ENCODE peak calls at places on chromosomes 2 and 18, in nine cellular contexts. E is A549, P is H1, A is stomach, V is heart left ventricle, J is tibial nerve, L is transverse colon, F is sigmoid colon, M is lower leg skin. O is an unnamed sample.

GRCh38 chr2:9004338-9005204 is 1.1 kb upstream of the MBOAT2 start:
- DNase-seq in F (no peak), M (no peak), J (no peak), V (no peak), P (no peak), A (no peak), E (peak), L (no peak), O (no peak)

GRCh38 chr2:69163109-69163508 is 150.1 kb downstream of the ANTXR1 start:
- DNase-seq in P (no peak), L (no peak), V (no peak), E (peak), J (no peak), A (no peak), F (no peak), M (peak), O (no peak)

GRCh38 chr18:51448949-51449348 is 251.5 kb upstream of the MEX3C start:
- DNase-seq in E (no peak), M (no peak), V (no peak), A (no peak), P (no peak), L (no peak), J (no peak), F (no peak), O (no peak)

GRCh38 chr2:157875720-157876065 is 437 bp downstream of the ACVR1 start:
- DNase-seq in P (no peak), A (peak), V (no peak), E (peak), J (peak), L (peak), M (peak), F (peak), O (peak)

GRCh38 chr18:63237911-63238710 is 81.5 kb downstream of the BCL2 start:
- DNase-seq in A (no peak), E (peak), L (peak), V (peak), F (no peak), P (no peak), J (no peak), M (no peak), O (no peak)

GRCh38 chr2:164984428-164984827 is 29.1 kb upstream of the SLC38A11 start:
- DNase-seq in L (no peak), P (no peak), E (no peak), F (no peak), V (no peak), J (no peak), M (no peak), A (no peak), O (no peak)

GRCh38 chr2:170090229-170090628 is 87.7 kb upstream of the MYO3B start:
- DNase-seq in A (no peak), V (no peak), J (no peak), E (no peak), F (no peak), P (no peak), M (no peak), L (no peak), O (no peak)

GRCh38 chr2:235813398-235813797 is 319.6 kb downstream of the AGAP1 start:
- DNase-seq in M (no peak), J (no peak), A (no peak), E (no peak), P (no peak), F (no peak), L (no peak), V (no peak), O (no peak)

GRCh38 chr2:127422631-127423475 is 4.6 kb downstream of the PROC start:
- DNase-seq in P (peak), M (peak), J (no peak), A (peak), F (peak), E (no peak), V (no peak), L (peak), O (peak)

GRCh38 chr2:12636837-12637581 is 79.7 kb upstream of the TRIB2 start:
- DNase-seq in A (no peak), V (no peak), J (no peak), M (no peak), P (no peak), L (no peak), E (no peak), F (no peak), O (no peak)

GRCh38 chr2:135829420-135829983 is 7.5 kb downstream of the LCT start:
- DNase-seq in L (no peak), P (no peak), M (no peak), J (no peak), V (no peak), A (no peak), E (no peak), F (no peak), O (no peak)

GRCh38 chr2:26994975-26995374 is 24.5 kb downstream of the MAPRE3 start:
- DNase-seq in L (no peak), J (no peak), P (no peak), E (no peak), A (no peak), V (no peak), F (no peak), M (no peak), O (no peak)

GRCh38 chr2:240713071-240713927 is 21.6 kb downstream of the AQP12A start:
- DNase-seq in P (no peak), A (no peak), F (no peak), J (no peak), L (no peak), V (no peak), M (no peak), E (no peak), O (peak)

GRCh38 chr2:128797092-128797491 is 478.4 kb upstream of the HS6ST1 start:
- DNase-seq in V (peak), E (no peak), L (no peak), P (no peak), M (no peak), J (no peak), A (peak), F (peak), O (no peak)

GRCh38 chr18:63267990-63268721 is 51.4 kb downstream of the BCL2 start:
- DNase-seq in A (no peak), L (no peak), V (no peak), J (no peak), E (no peak), M (no peak), P (no peak), F (no peak), O (no peak)

GRCh38 chr2:28626891-28627421 is 124.7 kb upstream of the PPP1CB start:
- DNase-seq in J (no peak), E (no peak), L (peak), V (no peak), M (peak), A (no peak), F (peak), P (no peak), O (peak)

GRCh38 chr18:73118121-73118816 is 250.5 kb upstream of the NETO1 start:
- DNase-seq in E (no peak), A (no peak), J (no peak), M (no peak), L (no peak), P (no peak), F (no peak), V (no peak), O (no peak)

GRCh38 chr2:127074936-127075335 is 32.0 kb downstream of the BIN1 start:
- DNase-seq in L (no peak), F (no peak), M (no peak), P (no peak), V (no peak), E (no peak), A (no peak), J (no peak), O (no peak)

GRCh38 chr18:35504996-35505395 is 7.2 kb upstream of the INO80C start:
- DNase-seq in P (no peak), F (no peak), M (no peak), V (no peak), E (no peak), L (no peak), A (no peak), J (no peak), O (no peak)
- H3K4me3 ChIP-seq in P (no peak), F (no peak), M (no peak), V (no peak), E (no peak), L (no peak), A (no peak), J (no peak), O (no peak)

GRCh38 chr2:217742837-217743236 is 260.0 kb downstream of the TNS1 start:
- DNase-seq in L (no peak), V (peak), M (no peak), A (no peak), J (no peak), E (no peak), P (peak), F (no peak), O (no peak)
- TF ChIP-seq POLR2A in L (no peak), V (no peak), M (no peak), A (no peak), J (no peak), E (no peak), P (no peak), F (no peak), O (no peak)

GRCh38 chr2:102620367-102620766 is 1.0 kb downstream of the SLC9A2 start:
- DNase-seq in F (no peak), M (no peak), J (no peak), E (no peak), V (no peak), P (no peak), A (peak), L (peak), O (no peak)

GRCh38 chr2:102622646-102623045 is 3.3 kb downstream of the SLC9A2 start:
- DNase-seq in A (no peak), F (no peak), P (no peak), V (no peak), M (no peak), E (no peak), J (no peak), L (no peak), O (no peak)

GRCh38 chr2:102618452-102619413 is 620 bp upstream of the SLC9A2 start:
- DNase-seq in V (peak), M (no peak), A (peak), E (peak), F (no peak), P (peak), L (peak), J (no peak), O (peak)

GRCh38 chr2:102619414-102620319 is at the start of gene SLC9A2:
- DNase-seq in V (no peak), L (peak), A (peak), E (peak), J (no peak), P (peak), F (no peak), M (no peak), O (no peak)

DNA sequence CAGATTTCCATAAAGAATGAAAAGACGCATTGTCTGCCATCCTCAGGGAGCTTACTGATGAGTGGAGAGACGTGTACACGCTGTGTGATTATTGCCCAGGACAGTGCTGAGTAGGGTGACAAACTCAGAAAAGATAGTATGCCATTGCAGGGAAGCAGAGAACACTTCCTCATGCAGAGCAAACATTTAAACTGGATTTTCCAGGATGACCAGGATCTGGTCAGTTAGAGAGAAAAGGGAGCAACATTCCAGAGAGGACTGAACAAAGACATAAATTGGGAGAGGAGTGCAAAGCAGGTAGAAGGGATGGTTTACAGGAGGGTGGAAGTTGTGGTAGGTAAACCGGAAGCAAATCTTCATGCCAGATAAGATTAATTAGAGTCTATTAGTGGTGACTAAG is 2.3 kb downstream of the SLC9A2 start:
- DNase-seq in L (no peak), V (no peak), F (no peak), A (no peak), J (no peak), P (no peak), M (no peak), E (no peak), O (no peak)
- H3K4me3 ChIP-seq in L (no peak), V (no peak), F (no peak), A (peak), J (no peak), P (no peak), M (no peak), E (no peak), O (no peak)

GRCh38 chr2:119759451-119760236 is at the start of gene PTPN4:
- DNase-seq in A (peak), M (peak), E (peak), P (peak), J (peak), L (peak), F (peak), V (peak), O (peak)
- TF ChIP-seq POLR2A in A (peak), M (no peak), E (peak), P (peak), J (peak), L (peak), F (peak), V (no peak), O (peak)

DNA sequence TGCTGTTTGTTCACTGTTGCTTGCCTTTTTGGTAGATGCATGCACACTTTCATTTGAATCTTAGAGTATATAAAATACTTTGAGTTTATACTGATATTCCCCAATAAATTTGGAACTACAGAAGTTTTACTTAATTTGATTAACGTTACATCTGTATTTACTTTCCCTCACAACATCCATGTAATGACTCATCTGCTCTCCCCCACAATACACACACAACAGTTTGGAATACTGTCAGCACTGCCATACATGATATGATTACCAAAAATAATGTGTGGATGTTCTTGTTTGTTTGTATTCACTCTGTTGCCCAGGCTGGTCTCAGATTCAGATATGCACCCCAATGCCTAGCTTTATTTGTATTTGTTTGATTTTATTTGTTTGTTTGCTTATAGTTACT is 144.2 kb downstream of the WDR7 start:
- DNase-seq in F (no peak), M (no peak), A (no peak), P (no peak), J (no peak), E (no peak), L (no peak), V (no peak), O (no peak)
- H3K4me3 ChIP-seq in F (no peak), M (no peak), A (no peak), P (no peak), J (no peak), E (no peak), L (no peak), V (no peak), O (no peak)

GRCh38 chr2:54955674-54956391 is 94.4 kb downstream of the RTN4 start:
- DNase-seq in F (no peak), M (no peak), L (no peak), J (no peak), A (no peak), P (no peak), V (no peak), E (no peak), O (no peak)
- TF ChIP-seq POLR2A in F (no peak), M (no peak), L (no peak), J (no peak), A (no peak), P (no peak), V (no peak), E (no peak), O (no peak)

DNA sequence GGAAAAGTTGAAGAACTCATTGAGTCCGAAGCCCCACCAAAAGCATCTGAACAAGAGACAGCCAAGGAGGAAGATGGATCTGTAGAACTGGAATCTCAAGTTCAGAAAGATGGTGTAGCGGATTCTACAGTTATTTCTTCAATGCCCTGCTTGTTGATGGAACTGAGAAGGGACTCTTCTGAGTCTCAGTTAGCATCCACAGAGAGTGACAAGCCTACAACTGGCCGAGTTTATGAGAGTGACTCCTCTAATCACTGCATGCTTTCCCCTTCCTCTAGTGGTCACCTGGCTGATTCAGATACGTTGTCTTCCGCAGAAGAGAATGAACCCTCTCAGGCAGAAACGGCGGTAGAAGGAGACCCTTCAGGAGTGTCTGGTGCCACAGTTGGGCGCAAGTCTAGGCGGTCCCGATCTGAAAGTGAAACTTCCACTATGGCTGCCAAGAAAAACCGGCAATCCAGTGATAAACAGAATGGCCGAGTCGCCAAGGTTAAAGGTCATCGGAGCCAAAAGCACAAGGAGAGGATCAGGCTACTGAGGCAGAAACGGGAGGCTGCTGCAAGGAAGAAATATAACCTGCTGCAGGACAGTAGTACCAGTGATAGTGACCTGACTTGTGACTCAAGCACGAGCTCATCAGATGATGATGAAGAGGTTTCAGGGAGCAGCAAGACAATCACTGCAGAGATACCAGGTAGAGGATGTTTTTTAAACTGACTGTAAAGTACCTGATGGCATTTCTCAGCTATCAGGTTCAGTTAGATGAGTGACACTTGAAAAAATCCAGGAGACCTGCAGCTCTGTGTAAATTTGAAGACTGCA is 111.9 kb downstream of the HAUS1 start:
- DNase-seq in V (peak), L (no peak), M (no peak), P (no peak), J (no peak), E (no peak), F (no peak), A (no peak), O (no peak)
- H3K4me3 ChIP-seq in V (peak), L (no peak), M (no peak), P (no peak), J (no peak), E (no peak), F (no peak), A (no peak), O (no peak)

GRCh38 chr2:187307606-187308005 is 140.4 kb downstream of the CALCRL start:
- DNase-seq in J (no peak), V (no peak), P (no peak), A (no peak), L (no peak), M (no peak), F (no peak), E (no peak), O (no peak)
- TF ChIP-seq POLR2A in J (no peak), V (no peak), P (no peak), A (no peak), L (no peak), M (no peak), F (no peak), E (no peak), O (no peak)

DNA sequence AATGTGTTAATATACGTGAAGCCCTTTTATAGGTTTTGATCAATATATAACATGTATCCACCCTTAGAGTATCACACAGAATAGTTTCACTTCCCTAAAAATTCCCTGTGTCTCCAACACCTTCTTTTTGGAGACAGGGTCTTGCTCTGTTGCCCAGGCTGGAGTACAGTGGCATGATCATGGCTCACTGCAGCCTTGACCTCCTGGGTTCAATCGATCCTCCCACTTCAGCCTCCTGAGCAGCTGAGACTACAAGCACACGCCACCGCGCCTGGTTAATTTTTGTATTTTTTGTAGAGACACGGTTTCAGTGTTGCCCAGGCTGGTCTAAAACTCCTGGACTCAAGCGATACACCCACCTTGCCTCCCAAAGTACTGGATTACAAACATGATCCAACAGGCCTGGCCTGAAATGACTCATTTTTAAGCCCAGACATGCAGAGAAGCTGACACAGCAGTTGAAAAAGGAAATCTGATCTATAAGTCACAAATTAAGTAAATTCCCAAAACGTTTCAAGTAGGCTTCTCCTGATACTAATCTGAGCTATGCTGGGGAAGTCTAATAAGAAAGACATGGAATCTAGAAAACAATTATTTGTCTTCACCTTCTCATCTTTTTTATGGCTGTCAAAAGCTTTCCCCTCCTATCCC is 2.9 kb downstream of the DUSP11 start:
- DNase-seq in P (no peak), J (no peak), A (no peak), E (no peak), L (no peak), V (no peak), M (no peak), F (no peak), O (no peak)
- H3K4me3 ChIP-seq in P (no peak), J (no peak), A (no peak), E (no peak), L (no peak), V (no peak), M (no peak), F (no peak), O (no peak)